ENCODE peak calls at places on chromosomes 13 and 19, in nine cellular contexts. R is CD4-positive, alpha-beta T cell; I is T1000; G is effector memory CD4-positive, alpha-beta T cell; V is NCI-H2081 treated with DMSO at 0.1 percent for 48 hours; C is activated CD4-positive, alpha-beta T cell treated with anti-CD3 and anti-CD28 coated beads for 1 hour; A is B cell; O is HFFc6; U is iris pigment epithelial cell. Q is an unnamed sample.

GRCh38 chr13:45021250-45021649 is 31.9 kb downstream of the GPALPP1 start:
- DNase-seq in R (no peak), I (no peak), G (no peak), V (no peak), C (no peak), A (no peak), O (no peak), U (peak), Q (no peak)

GRCh38 chr13:72651196-72651595 is 76.2 kb downstream of the MZT1 start:
- DNase-seq in R (no peak), I (no peak), G (no peak), V (no peak), C (no peak), A (no peak), O (no peak), U (no peak), Q (no peak)

GRCh38 chr13:106087201-106087600 is 448.3 kb downstream of the EFNB2 start:
- DNase-seq in R (no peak), I (no peak), G (no peak), V (no peak), C (no peak), A (no peak), O (no peak), U (no peak), Q (no peak)

GRCh38 chr19:55172741-55173140 is 6.3 kb upstream of the DNAAF3 start:
- DNase-seq in R (no peak), I (no peak), G (no peak), V (no peak), C (no peak), A (no peak), O (peak), U (peak), Q (no peak)

GRCh38 chr19:53824134-53824611 is at the start of gene NLRP12:
- DNase-seq in R (no peak), I (no peak), G (no peak), V (no peak), C (no peak), A (no peak), O (no peak), U (no peak), Q (no peak)

GRCh38 chr19:6674868-6675305 is 4.9 kb upstream of the TNFSF14 start:
- DNase-seq in R (peak), I (peak), G (peak), V (no peak), C (peak), A (peak), O (peak), U (peak), Q (peak)

GRCh38 chr13:110353339-110353977 is 46.4 kb downstream of the COL4A2 start:
- DNase-seq in R (no peak), I (no peak), G (no peak), V (no peak), C (no peak), A (no peak), O (no peak), U (no peak), Q (no peak)

GRCh38 chr13:31009166-31009565 is 76.7 kb downstream of the TEX26 start:
- DNase-seq in R (no peak), I (no peak), G (no peak), V (no peak), C (no peak), A (no peak), O (no peak), U (peak), Q (no peak)

GRCh38 chr19:18433039-18433691 is 4.8 kb downstream of the ISYNA1 start:
- DNase-seq in R (no peak), I (no peak), G (no peak), V (no peak), C (peak), A (peak), O (no peak), U (no peak), Q (no peak)

Q was measured in T-helper 9 cell.